ENCODE peak calls at places on chromosomes 5 and 9, in five cellular contexts. One of them, this sample, is unnamed.

GRCh38 chr5:81971086-81971693 is 633 bp upstream of the ATG10 start:
- DNase-seq in cardiac muscle cell: peak; percentile 14
- DNase-seq in cerebellar cortex: peak; percentile 56
- DNase-seq in activated CD4-positive, alpha-beta T cell treated with anti-CD3 and anti-CD28 coated beads, Interleukin-2, amount 50 U/mL, for 48 hours: peak; percentile 31
- DNase-seq in transverse colon: peak; percentile 9
- DNase-seq in this sample: no peak

GRCh38 chr5:139912158-139912557 is 116.5 kb downstream of the PSD2 start:
- DNase-seq in transverse colon: no peak
- DNase-seq in cardiac muscle cell: no peak
- DNase-seq in cerebellar cortex: no peak
- DNase-seq in activated CD4-positive, alpha-beta T cell treated with anti-CD3 and anti-CD28 coated beads, Interleukin-2, amount 50 U/mL, for 48 hours: no peak
- DNase-seq in this sample: no peak

GRCh38 chr5:80246995-80247729 is 8.7 kb downstream of the SERINC5 start:
- DNase-seq in cardiac muscle cell: peak; percentile 45
- DNase-seq in cerebellar cortex: no peak
- DNase-seq in activated CD4-positive, alpha-beta T cell treated with anti-CD3 and anti-CD28 coated beads, Interleukin-2, amount 50 U/mL, for 48 hours: peak; percentile 53
- DNase-seq in transverse colon: peak; percentile 73
- DNase-seq in this sample: peak; percentile 61

GRCh38 chr9:4639420-4639819 is 22.7 kb upstream of the PLPP6 start:
- DNase-seq in cerebellar cortex: no peak
- DNase-seq in cardiac muscle cell: no peak
- DNase-seq in transverse colon: no peak
- DNase-seq in activated CD4-positive, alpha-beta T cell treated with anti-CD3 and anti-CD28 coated beads, Interleukin-2, amount 50 U/mL, for 48 hours: no peak
- DNase-seq in this sample: no peak

GRCh38 chr9:33676746-33677505 is 118.4 kb upstream of the PRSS3 start:
- DNase-seq in activated CD4-positive, alpha-beta T cell treated with anti-CD3 and anti-CD28 coated beads, Interleukin-2, amount 50 U/mL, for 48 hours: peak; percentile 34
- DNase-seq in cardiac muscle cell: peak; percentile 67
- DNase-seq in cerebellar cortex: peak; percentile 70
- DNase-seq in transverse colon: peak; percentile 13
- DNase-seq in this sample: peak; percentile 11

GRCh38 chr9:130912932-130913598 is 16.5 kb upstream of the QRFP start:
- DNase-seq in cardiac muscle cell: no peak
- DNase-seq in activated CD4-positive, alpha-beta T cell treated with anti-CD3 and anti-CD28 coated beads, Interleukin-2, amount 50 U/mL, for 48 hours: no peak
- DNase-seq in transverse colon: no peak
- DNase-seq in cerebellar cortex: peak; percentile 60
- DNase-seq in this sample: no peak

GRCh38 chr5:151906246-151906645 is 18.4 kb downstream of the GLRA1 start:
- DNase-seq in cardiac muscle cell: no peak
- DNase-seq in activated CD4-positive, alpha-beta T cell treated with anti-CD3 and anti-CD28 coated beads, Interleukin-2, amount 50 U/mL, for 48 hours: no peak
- DNase-seq in transverse colon: no peak
- DNase-seq in cerebellar cortex: no peak
- DNase-seq in this sample: no peak

GRCh38 chr5:10502130-10502529 is 60.5 kb downstream of the ROPN1L start:
- DNase-seq in transverse colon: no peak
- DNase-seq in cardiac muscle cell: no peak
- DNase-seq in cerebellar cortex: no peak
- DNase-seq in activated CD4-positive, alpha-beta T cell treated with anti-CD3 and anti-CD28 coated beads, Interleukin-2, amount 50 U/mL, for 48 hours: no peak
- DNase-seq in this sample: no peak

GRCh38 chr5:20538341-20538740 is 550.3 kb upstream of the CDH18 start:
- DNase-seq in transverse colon: no peak
- DNase-seq in activated CD4-positive, alpha-beta T cell treated with anti-CD3 and anti-CD28 coated beads, Interleukin-2, amount 50 U/mL, for 48 hours: no peak
- DNase-seq in cardiac muscle cell: no peak
- DNase-seq in cerebellar cortex: peak; percentile 60
- DNase-seq in this sample: no peak

GRCh38 chr9:136059851-136060670 is 35.0 kb downstream of the NACC2 start:
- DNase-seq in transverse colon: no peak
- DNase-seq in cerebellar cortex: no peak
- DNase-seq in cardiac muscle cell: no peak
- DNase-seq in activated CD4-positive, alpha-beta T cell treated with anti-CD3 and anti-CD28 coated beads, Interleukin-2, amount 50 U/mL, for 48 hours: no peak
- DNase-seq in this sample: no peak

GRCh38 chr9:8943392-8943791 is 1143.8 kb upstream of the DMAC1 start:
- DNase-seq in activated CD4-positive, alpha-beta T cell treated with anti-CD3 and anti-CD28 coated beads, Interleukin-2, amount 50 U/mL, for 48 hours: no peak
- DNase-seq in transverse colon: no peak
- DNase-seq in cardiac muscle cell: no peak
- DNase-seq in cerebellar cortex: no peak
- DNase-seq in this sample: no peak

This sample was measured in SW 1271.